ENCODE peak calls at places on chromosomes 5 and 9, in four cellular contexts. One of them, this sample, is unnamed.

GRCh38 chr9:78566948-78567675 is 270.2 kb downstream of the PSAT1 start:
- DNase-seq in left ventricle myocardium inferior: no peak
- DNase-seq in CD4-positive, alpha-beta T cell: no peak
- DNase-seq in brain microvascular endothelial cell: peak; percentile 72
- DNase-seq in this sample: peak; percentile 8

GRCh38 chr9:96342553-96343245 is 40.7 kb upstream of the HSD17B3 start:
- DNase-seq in CD4-positive, alpha-beta T cell: no peak
- DNase-seq in brain microvascular endothelial cell: no peak
- DNase-seq in left ventricle myocardium inferior: no peak
- DNase-seq in this sample: no peak

GRCh38 chr5:1722877-1723276 is 76.8 kb downstream of the MRPL36 start:
- DNase-seq in left ventricle myocardium inferior: no peak
- DNase-seq in brain microvascular endothelial cell: no peak
- DNase-seq in CD4-positive, alpha-beta T cell: no peak
- DNase-seq in this sample: no peak

GRCh38 chr9:68969538-68969937 is 44.4 kb downstream of the PRKACG start:
- DNase-seq in brain microvascular endothelial cell: no peak
- DNase-seq in left ventricle myocardium inferior: no peak
- DNase-seq in CD4-positive, alpha-beta T cell: no peak
- DNase-seq in this sample: no peak

GRCh38 chr9:93575706-93576295 is 583 bp upstream of the PHF2 start:
- DNase-seq in brain microvascular endothelial cell: no peak
- DNase-seq in CD4-positive, alpha-beta T cell: peak; percentile 52
- DNase-seq in left ventricle myocardium inferior: peak; percentile 48
- DNase-seq in this sample: no peak

GRCh38 chr9:99239341-99240055 is 17.4 kb downstream of the SEC61B start:
- DNase-seq in CD4-positive, alpha-beta T cell: no peak
- DNase-seq in brain microvascular endothelial cell: peak; percentile 10
- DNase-seq in left ventricle myocardium inferior: no peak
- DNase-seq in this sample: no peak

GRCh38 chr5:63306909-63307308 is 655.3 kb downstream of the HTR1A start:
- DNase-seq in CD4-positive, alpha-beta T cell: no peak
- DNase-seq in brain microvascular endothelial cell: no peak
- DNase-seq in left ventricle myocardium inferior: no peak
- DNase-seq in this sample: no peak

GRCh38 chr5:55407059-55407684 is 99.4 kb downstream of the MTREX start:
- DNase-seq in left ventricle myocardium inferior: no peak
- DNase-seq in CD4-positive, alpha-beta T cell: no peak
- DNase-seq in brain microvascular endothelial cell: peak; percentile 40
- DNase-seq in this sample: peak; percentile 34

GRCh38 chr5:104084896-104085295 is 522.3 kb upstream of the NUDT12 start:
- DNase-seq in left ventricle myocardium inferior: no peak
- DNase-seq in brain microvascular endothelial cell: no peak
- DNase-seq in CD4-positive, alpha-beta T cell: no peak
- DNase-seq in this sample: no peak

GRCh38 chr5:145980718-145981117 is 44.3 kb downstream of the SH3RF2 start:
- DNase-seq in CD4-positive, alpha-beta T cell: no peak
- DNase-seq in brain microvascular endothelial cell: no peak
- DNase-seq in left ventricle myocardium inferior: no peak
- DNase-seq in this sample: no peak

GRCh38 chr5:171773106-171773505 is 12.5 kb upstream of the SMIM23 start:
- DNase-seq in CD4-positive, alpha-beta T cell: no peak
- DNase-seq in left ventricle myocardium inferior: no peak
- DNase-seq in brain microvascular endothelial cell: no peak
- DNase-seq in this sample: no peak

GRCh38 chr5:155189981-155190380 is 176.4 kb downstream of the KIF4B start:
- DNase-seq in brain microvascular endothelial cell: no peak
- DNase-seq in left ventricle myocardium inferior: no peak
- DNase-seq in CD4-positive, alpha-beta T cell: no peak
- DNase-seq in this sample: no peak

GRCh38 chr5:134051305-134051704 is 46.5 kb upstream of the VDAC1 start:
- DNase-seq in brain microvascular endothelial cell: no peak
- DNase-seq in CD4-positive, alpha-beta T cell: no peak
- DNase-seq in left ventricle myocardium inferior: no peak
- DNase-seq in this sample: no peak

GRCh38 chr5:96875805-96876291 is 452 bp upstream of the ERAP2 start:
- DNase-seq in left ventricle myocardium inferior: no peak
- DNase-seq in brain microvascular endothelial cell: no peak
- DNase-seq in CD4-positive, alpha-beta T cell: no peak
- DNase-seq in this sample: no peak

GRCh38 chr9:109974143-109974917 is 194.3 kb downstream of the PALM2AKAP2 start:
- DNase-seq in left ventricle myocardium inferior: peak; percentile 21
- DNase-seq in brain microvascular endothelial cell: no peak
- DNase-seq in CD4-positive, alpha-beta T cell: no peak
- DNase-seq in this sample: no peak

GRCh38 chr9:125997510-125997823 is 250.3 kb downstream of the PBX3 start:
- DNase-seq in left ventricle myocardium inferior: no peak
- DNase-seq in brain microvascular endothelial cell: no peak
- DNase-seq in CD4-positive, alpha-beta T cell: no peak
- DNase-seq in this sample: no peak

GRCh38 chr5:178668579-178668978 is 41.7 kb upstream of the CLK4 start:
- DNase-seq in brain microvascular endothelial cell: no peak
- DNase-seq in CD4-positive, alpha-beta T cell: no peak
- DNase-seq in left ventricle myocardium inferior: no peak
- DNase-seq in this sample: no peak

GRCh38 chr9:3857673-3858072 is 331.9 kb upstream of the RFX3 start:
- DNase-seq in brain microvascular endothelial cell: no peak
- DNase-seq in left ventricle myocardium inferior: no peak
- DNase-seq in CD4-positive, alpha-beta T cell: no peak
- DNase-seq in this sample: no peak

GRCh38 chr5:143533978-143534763 is 130.7 kb upstream of the NR3C1 start:
- DNase-seq in brain microvascular endothelial cell: no peak
- DNase-seq in CD4-positive, alpha-beta T cell: no peak
- DNase-seq in left ventricle myocardium inferior: peak; percentile 35
- DNase-seq in this sample: no peak

GRCh38 chr9:112176410-112177010 is 1.4 kb upstream of the SUSD1 start:
- DNase-seq in CD4-positive, alpha-beta T cell: peak; percentile 22
- DNase-seq in brain microvascular endothelial cell: no peak
- DNase-seq in left ventricle myocardium inferior: no peak
- DNase-seq in this sample: no peak

GRCh38 chr9:7752481-7752880 is 47.1 kb downstream of the DMAC1 start:
- DNase-seq in CD4-positive, alpha-beta T cell: no peak
- DNase-seq in brain microvascular endothelial cell: no peak
- DNase-seq in left ventricle myocardium inferior: no peak
- DNase-seq in this sample: no peak

GRCh38 chr5:131635755-131636479 is 888 bp upstream of the RAPGEF6 start:
- DNase-seq in CD4-positive, alpha-beta T cell: no peak
- DNase-seq in left ventricle myocardium inferior: no peak
- DNase-seq in brain microvascular endothelial cell: no peak
- DNase-seq in this sample: no peak

GRCh38 chr5:32278403-32278802 is 34.3 kb downstream of the MTMR12 start:
- DNase-seq in left ventricle myocardium inferior: no peak
- DNase-seq in brain microvascular endothelial cell: peak; percentile 73
- DNase-seq in CD4-positive, alpha-beta T cell: no peak
- DNase-seq in this sample: peak; percentile 61

GRCh38 chr5:149834246-149834855 is 104.2 kb downstream of the PPARGC1B start:
- DNase-seq in brain microvascular endothelial cell: peak; percentile 79
- DNase-seq in left ventricle myocardium inferior: no peak
- DNase-seq in CD4-positive, alpha-beta T cell: peak; percentile 45
- DNase-seq in this sample: peak; percentile 86

GRCh38 chr9:36728651-36729520 is 156.2 kb downstream of the MELK start:
- DNase-seq in brain microvascular endothelial cell: peak; percentile 68
- DNase-seq in CD4-positive, alpha-beta T cell: peak; percentile 40
- DNase-seq in left ventricle myocardium inferior: peak; percentile 24
- DNase-seq in this sample: peak; percentile 66

GRCh38 chr5:149485655-149486615 is 65.3 kb downstream of the CSNK1A1 start:
- DNase-seq in left ventricle myocardium inferior: peak; percentile 73
- DNase-seq in brain microvascular endothelial cell: peak; percentile 98
- DNase-seq in CD4-positive, alpha-beta T cell: no peak
- DNase-seq in this sample: peak; percentile 98

GRCh38 chr9:69412741-69413150 is 87.7 kb downstream of the ENTREP1 start:
- DNase-seq in left ventricle myocardium inferior: peak; percentile 69
- DNase-seq in CD4-positive, alpha-beta T cell: no peak
- DNase-seq in brain microvascular endothelial cell: peak; percentile 59
- DNase-seq in this sample: peak; percentile 30

DNA sequence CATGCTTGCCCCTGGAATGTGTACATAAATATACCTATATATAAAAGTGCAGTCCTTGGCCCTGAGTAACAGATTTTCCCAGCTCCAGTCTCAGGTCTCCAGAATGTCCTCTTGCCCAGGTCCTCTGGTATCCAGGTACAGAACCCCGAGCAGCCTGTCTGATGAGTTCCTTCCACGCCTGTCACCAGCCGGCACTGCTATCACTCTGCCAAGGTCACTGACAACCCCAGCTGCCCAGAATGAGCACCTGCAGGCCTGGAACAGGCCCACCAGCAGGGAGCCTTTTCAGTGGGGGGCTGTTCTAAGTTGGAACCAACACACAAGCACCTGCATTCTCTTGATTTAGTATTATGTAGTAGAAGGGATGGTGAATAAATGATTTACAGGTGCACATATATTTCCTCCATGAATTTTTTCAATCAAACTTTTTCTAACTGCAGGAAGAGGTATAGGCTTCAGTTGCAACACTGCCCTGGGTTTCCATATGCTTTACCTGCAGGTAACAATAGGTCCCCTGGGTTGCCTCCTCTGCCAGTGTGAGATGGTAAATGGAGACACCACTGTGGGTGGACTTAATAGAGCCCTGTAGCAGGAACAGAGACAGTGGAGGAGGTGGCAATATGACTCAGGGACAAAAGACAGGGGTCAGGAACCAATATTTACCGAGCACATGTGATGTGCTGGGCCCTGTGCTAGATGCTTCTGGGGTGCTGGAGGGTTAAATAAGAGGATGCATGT is 291.9 kb downstream of the SPOCK1 start:
- DNase-seq in brain microvascular endothelial cell: no peak
- DNase-seq in left ventricle myocardium inferior: no peak
- DNase-seq in CD4-positive, alpha-beta T cell: no peak
- DNase-seq in this sample: no peak
- H3K27ac ChIP-seq in brain microvascular endothelial cell: no peak overlapping the region
- H3K27ac ChIP-seq in left ventricle myocardium inferior: no peak overlapping the region
- H3K27ac ChIP-seq in CD4-positive, alpha-beta T cell: no peak overlapping the region
- H3K27ac ChIP-seq in this sample: no peak overlapping the region

GRCh38 chr5:176700239-176700847 is 53.1 kb downstream of the TSPAN17 start:
- DNase-seq in brain microvascular endothelial cell: no peak
- DNase-seq in left ventricle myocardium inferior: no peak
- DNase-seq in CD4-positive, alpha-beta T cell: no peak
- DNase-seq in this sample: no peak

GRCh38 chr5:176704355-176704754 is 57.1 kb downstream of the TSPAN17 start:
- DNase-seq in brain microvascular endothelial cell: no peak
- DNase-seq in CD4-positive, alpha-beta T cell: no peak
- DNase-seq in left ventricle myocardium inferior: no peak
- DNase-seq in this sample: no peak

GRCh38 chr5:176702952-176703641 is 55.8 kb downstream of the TSPAN17 start:
- DNase-seq in brain microvascular endothelial cell: no peak
- DNase-seq in CD4-positive, alpha-beta T cell: no peak
- DNase-seq in left ventricle myocardium inferior: no peak
- DNase-seq in this sample: no peak

DNA sequence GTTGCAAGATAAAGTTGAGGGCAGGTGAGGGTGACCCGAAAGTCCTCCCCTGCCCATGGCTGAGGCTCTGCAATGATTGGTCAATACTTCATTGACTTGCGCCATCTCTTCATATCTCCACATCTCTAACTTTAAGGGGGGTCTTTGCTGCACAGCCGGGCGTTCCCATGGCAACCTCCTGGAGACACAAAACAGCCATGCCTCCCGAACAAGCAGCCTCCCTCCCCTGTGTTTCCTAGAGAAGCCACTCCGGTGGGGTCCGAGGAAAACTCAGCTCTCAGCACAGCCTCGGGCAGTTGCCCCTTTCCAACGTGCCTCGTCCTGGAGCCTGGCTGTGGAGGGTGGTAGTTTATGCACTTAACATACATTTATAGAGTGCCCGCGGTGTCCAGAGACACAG is 57.5 kb downstream of the TSPAN17 start:
- DNase-seq in CD4-positive, alpha-beta T cell: no peak
- DNase-seq in brain microvascular endothelial cell: no peak
- DNase-seq in left ventricle myocardium inferior: no peak
- DNase-seq in this sample: no peak
- H3K27me3 ChIP-seq in CD4-positive, alpha-beta T cell: peaks cover 9% of the 10 kb centered on the region
- H3K27me3 ChIP-seq in brain microvascular endothelial cell: peaks cover 14% of the 10 kb centered on the region
- H3K27me3 ChIP-seq in left ventricle myocardium inferior: peaks cover 93% of the 10 kb centered on the region
- H3K27me3 ChIP-seq in this sample: peaks cover 41% of the 10 kb centered on the region

GRCh38 chr5:129906177-129906887 is 2.1 kb downstream of the CHSY3 start:
- DNase-seq in CD4-positive, alpha-beta T cell: no peak
- DNase-seq in left ventricle myocardium inferior: no peak
- DNase-seq in brain microvascular endothelial cell: peak; percentile 40
- DNase-seq in this sample: no peak
- TF ChIP-seq CTCF in CD4-positive, alpha-beta T cell: no peak
- TF ChIP-seq CTCF in left ventricle myocardium inferior: no peak
- TF ChIP-seq CTCF in brain microvascular endothelial cell: peak; percentile 48
- TF ChIP-seq CTCF in this sample: peak; percentile 25

GRCh38 chr5:135240283-135240633 is 158.8 kb downstream of the MACROH2A1 start:
- DNase-seq in brain microvascular endothelial cell: no peak
- DNase-seq in left ventricle myocardium inferior: no peak
- DNase-seq in CD4-positive, alpha-beta T cell: no peak
- DNase-seq in this sample: no peak
- H3K27ac ChIP-seq in brain microvascular endothelial cell: no peak overlapping the region
- H3K27ac ChIP-seq in left ventricle myocardium inferior: no peak overlapping the region
- H3K27ac ChIP-seq in CD4-positive, alpha-beta T cell: no peak overlapping the region
- H3K27ac ChIP-seq in this sample: peak overlapping the region; percentile 31

DNA sequence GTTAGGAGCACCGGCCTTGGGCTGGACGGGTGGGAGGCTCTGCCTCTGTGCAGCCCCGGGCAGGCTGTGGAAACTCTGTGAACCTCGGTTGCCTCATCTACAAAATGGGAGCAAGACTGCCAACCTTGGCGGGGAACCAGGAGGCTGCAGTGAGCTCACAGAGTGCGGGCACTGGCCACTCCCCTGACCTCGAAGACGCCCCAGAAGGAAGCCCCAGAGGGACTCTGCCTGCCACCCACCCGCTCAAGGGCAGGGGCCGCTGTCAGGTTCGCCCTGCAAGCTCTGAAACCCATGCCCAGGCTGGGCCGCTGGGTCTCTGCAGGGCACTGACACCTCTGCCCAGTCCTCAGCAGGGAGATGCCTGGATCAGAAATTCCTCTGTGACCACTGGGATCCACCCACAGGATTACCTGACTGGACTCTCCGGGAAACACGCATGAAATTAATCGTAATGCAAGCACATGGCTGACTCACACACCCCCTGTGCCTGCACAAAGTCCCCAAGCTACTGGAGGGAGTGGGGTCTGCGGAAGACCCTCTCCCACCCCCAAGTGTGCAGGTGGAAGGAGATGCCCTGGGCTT is 7.4 kb downstream of the CCDC187 start:
- DNase-seq in CD4-positive, alpha-beta T cell: no peak
- DNase-seq in left ventricle myocardium inferior: no peak
- DNase-seq in brain microvascular endothelial cell: no peak
- DNase-seq in this sample: no peak
- H3K27me3 ChIP-seq in CD4-positive, alpha-beta T cell: no peaks in the 10 kb centered on the region
- H3K27me3 ChIP-seq in left ventricle myocardium inferior: peaks cover 36% of the 10 kb centered on the region
- H3K27me3 ChIP-seq in brain microvascular endothelial cell: no peaks in the 10 kb centered on the region
- H3K27me3 ChIP-seq in this sample: peaks cover 37% of the 10 kb centered on the region

This sample was measured in AG04450.